ENCODE peak calls at places on chromosomes 6 and 20, in eight cellular contexts. H is fibroblast of mammary gland, M is AG09319, Y is cardiac fibroblast, S is breast epithelium, X is OCI-LY7, V is GM10248, E is esophagus squamous epithelium. W is an unnamed sample.

GRCh38 chr20:38726849-38727601 is 2.7 kb downstream of the SLC32A1 start:
- DNase-seq in H (peak; percentile 29), X (peak; percentile 32), E (no peak), S (no peak), M (no peak), V (peak; percentile 73), Y (peak; percentile 29), W (peak; percentile 81)

GRCh38 chr6:88983532-88983931 is 20.1 kb upstream of the RNGTT start:
- DNase-seq in M (no peak), V (no peak), E (no peak), X (peak; percentile 33), S (no peak), H (peak; percentile 68), Y (peak; percentile 64), W (no peak)

GRCh38 chr6:22613695-22614094 is 44.3 kb downstream of the HDGFL1 start:
- DNase-seq in Y (peak; percentile 87), X (no peak), H (peak; percentile 83), V (no peak), S (no peak), M (peak; percentile 52), E (no peak), W (no peak)

GRCh38 chr20:33401922-33402369 is 627 bp upstream of the CDK5RAP1 start:
- DNase-seq in S (no peak), M (no peak), Y (peak; percentile 35), E (no peak), V (no peak), X (peak; percentile 45), H (peak; percentile 33), W (no peak)

GRCh38 chr6:69216127-69216526 is 580.7 kb downstream of the LMBRD1 start:
- DNase-seq in V (no peak), E (no peak), S (no peak), Y (no peak), X (no peak), M (no peak), H (no peak), W (no peak)

GRCh38 chr6:95420792-95421191 is 156.5 kb upstream of the MANEA start:
- DNase-seq in X (no peak), S (no peak), H (no peak), V (no peak), M (no peak), E (no peak), Y (no peak), W (no peak)

GRCh38 chr20:50203951-50204937 is 13.6 kb downstream of the CEBPB start:
- DNase-seq in Y (no peak), H (no peak), S (no peak), V (no peak), E (no peak), X (no peak), M (no peak), W (no peak)

GRCh38 chr6:131761061-131761761 is 46.6 kb upstream of the ENPP1 start:
- DNase-seq in X (no peak), Y (peak; percentile 54), S (no peak), M (no peak), H (peak; percentile 87), V (no peak), E (no peak), W (no peak)

GRCh38 chr6:35096129-35096852 is 44.8 kb downstream of the TCP11 start:
- DNase-seq in V (no peak), M (peak; percentile 52), E (no peak), Y (peak; percentile 78), S (no peak), H (peak; percentile 73), X (no peak), W (no peak)

GRCh38 chr20:6588296-6588695 is 179.2 kb upstream of the BMP2 start:
- DNase-seq in M (no peak), V (no peak), Y (peak; percentile 50), S (no peak), X (no peak), E (no peak), H (peak; percentile 40), W (no peak)

GRCh38 chr6:97771356-97771755 is 488.3 kb upstream of the MMS22L start:
- DNase-seq in H (no peak), Y (no peak), V (no peak), E (no peak), M (no peak), S (no peak), X (no peak), W (no peak)

GRCh38 chr6:19713411-19713810 is 123.8 kb upstream of the ID4 start:
- DNase-seq in V (no peak), H (peak; percentile 13), S (no peak), E (no peak), X (no peak), M (no peak), Y (peak; percentile 63), W (no peak)

GRCh38 chr6:31737315-31738047 is 1.2 kb upstream of the CLIC1 start:
- DNase-seq in X (no peak), E (no peak), Y (no peak), V (no peak), H (peak; percentile 30), S (no peak), M (no peak), W (no peak)

GRCh38 chr6:36840471-36841461 is 1.5 kb upstream of the CPNE5 start:
- DNase-seq in X (no peak), S (no peak), V (no peak), Y (no peak), H (no peak), M (no peak), E (no peak), W (no peak)

GRCh38 chr6:36838896-36839818 is at the start of gene CPNE5:
- DNase-seq in V (no peak), H (no peak), Y (no peak), M (no peak), E (no peak), X (no peak), S (no peak), W (no peak)

GRCh38 chr6:36837686-36838085 is 1.6 kb downstream of the CPNE5 start:
- DNase-seq in H (no peak), X (no peak), E (no peak), M (no peak), S (no peak), Y (no peak), V (no peak), W (no peak)

GRCh38 chr6:36841756-36842155 is 2.5 kb upstream of the CPNE5 start:
- DNase-seq in M (no peak), H (no peak), X (no peak), V (no peak), S (no peak), Y (no peak), E (no peak), W (no peak)

GRCh38 chr6:36839819-36840379 is 655 bp upstream of the CPNE5 start:
- DNase-seq in H (no peak), E (no peak), V (peak; percentile 60), X (peak; percentile 11), S (no peak), M (no peak), Y (no peak), W (peak; percentile 73)
- TF ChIP-seq CTCF in H (no peak), E (no peak), V (no peak), X (peak; percentile 37), S (no peak), M (no peak), Y (no peak), W (no peak)

DNA sequence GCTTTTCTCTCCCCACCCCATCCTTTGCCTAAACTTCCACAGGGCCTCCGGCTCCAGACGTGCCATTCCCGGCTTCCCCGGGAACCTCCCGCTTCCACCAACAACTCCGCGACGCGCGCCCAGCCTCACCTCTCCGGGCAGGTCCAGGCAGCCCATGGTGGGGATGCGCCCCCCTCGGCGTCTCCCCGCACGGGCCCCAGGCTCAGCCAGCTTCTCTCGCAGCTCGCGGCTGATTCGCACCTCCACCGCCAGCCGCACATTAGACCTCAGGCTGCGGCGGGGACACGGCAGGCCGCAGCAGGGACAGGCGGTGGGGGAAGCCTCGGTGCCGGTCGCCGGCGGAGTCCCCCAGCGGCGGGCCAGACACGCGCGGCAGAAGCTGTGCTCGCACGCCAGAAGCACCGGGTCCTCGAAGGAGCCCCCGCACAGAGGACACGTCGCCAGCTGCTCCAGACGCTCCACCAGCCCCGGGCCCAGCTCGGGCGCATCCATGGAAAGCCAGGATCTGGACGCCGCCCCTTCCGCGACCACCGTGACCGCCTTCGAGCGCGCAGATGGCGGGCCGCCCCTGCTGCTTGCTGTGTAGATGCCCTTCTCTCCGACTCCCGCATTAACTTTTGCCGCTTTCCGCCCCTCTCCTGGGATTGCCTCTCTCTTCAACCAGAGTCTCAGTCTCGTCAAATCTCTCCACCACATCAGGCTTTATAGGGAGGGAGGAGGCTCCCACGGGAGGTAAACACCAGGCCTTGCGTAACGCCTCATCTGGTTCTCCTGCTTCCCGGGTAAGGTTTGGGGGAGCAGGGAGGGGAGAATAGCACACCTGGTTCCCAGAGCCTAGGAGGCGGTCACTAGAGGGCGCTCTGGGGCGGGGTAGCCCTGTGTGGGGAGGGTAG is at the start of gene RNF39:
- DNase-seq in X (no peak), E (no peak), V (peak; percentile 32), S (no peak), H (no peak), Y (no peak), M (no peak), W (peak; percentile 44)
- TF ChIP-seq CTCF in X (peak; percentile 70), E (peak; percentile 41), V (peak; percentile 17), S (no peak), H (peak; percentile 32), Y (peak; percentile 42), M (peak; percentile 36), W (peak; percentile 10)

GRCh38 chr20:60010689-60011417 is 52.6 kb downstream of the CDH26 start:
- DNase-seq in Y (no peak), H (no peak), X (no peak), V (no peak), S (no peak), E (no peak), M (no peak), W (no peak)

GRCh38 chr20:60011512-60012507 is 53.6 kb downstream of the CDH26 start:
- DNase-seq in M (no peak), X (no peak), V (no peak), S (no peak), Y (no peak), E (no peak), H (no peak), W (no peak)

GRCh38 chr20:60009318-60009717 is 51.1 kb downstream of the CDH26 start:
- DNase-seq in Y (no peak), V (no peak), S (no peak), X (no peak), H (no peak), M (no peak), E (no peak), W (no peak)

GRCh38 chr20:60008130-60008808 is 50.0 kb downstream of the CDH26 start:
- DNase-seq in V (no peak), M (no peak), E (no peak), Y (no peak), X (no peak), H (no peak), S (no peak), W (no peak)

GRCh38 chr20:60009826-60010616 is 51.8 kb downstream of the CDH26 start:
- DNase-seq in S (no peak), H (peak; percentile 3), M (no peak), Y (no peak), X (no peak), E (no peak), V (no peak), W (no peak)
- TF ChIP-seq CTCF in S (no peak), H (no peak), M (no peak), Y (no peak), X (peak; percentile 63), E (no peak), V (peak; percentile 3), W (no peak)

GRCh38 chr20:61973515-61974356 is 91.9 kb downstream of the TAF4 start:
- DNase-seq in Y (no peak), E (no peak), V (no peak), S (no peak), M (no peak), X (no peak), H (no peak), W (no peak)
- TF ChIP-seq CTCF in Y (no peak), E (no peak), V (no peak), S (no peak), M (no peak), X (peak; percentile 30), H (no peak), W (no peak)